ENCODE peak calls at places on chromosomes 16 and 17, in four cellular contexts. M is endothelial cell, I is choroid plexus epithelial cell, C is H4. W is an unnamed sample.

GRCh38 chr17:33864758-33865229 is 390.3 kb upstream of the CCL2 start:
- DNase-seq in M (no peak), I (no peak), C (no peak), W (no peak)

GRCh38 chr17:2197271-2197670 is 106.3 kb downstream of the SMG6 start:
- DNase-seq in I (no peak), M (no peak), C (no peak), W (no peak)

GRCh38 chr17:77329741-77330531 is 189.2 kb downstream of the SEC14L1 start:
- DNase-seq in M (no peak), C (no peak), I (no peak), W (no peak)

GRCh38 chr17:46822388-46822921 is 4.0 kb upstream of the WNT3 start:
- DNase-seq in I (no peak), M (no peak), C (no peak), W (no peak)

GRCh38 chr17:30415491-30415890 is 36.8 kb downstream of the CPD start:
- DNase-seq in I (no peak), M (no peak), C (no peak), W (no peak)

GRCh38 chr17:48595107-48595999 is 1.8 kb upstream of the HOXB5 start:
- DNase-seq in I (no peak), C (no peak), M (no peak), W (no peak)

GRCh38 chr17:5110816-5111215 is 862 bp downstream of the ZNF232 start:
- DNase-seq in M (no peak), I (peak; percentile 7), C (no peak), W (no peak)

GRCh38 chr17:39099686-39100293 is 51.6 kb downstream of the PLXDC1 start:
- DNase-seq in I (peak; percentile 65), M (no peak), C (no peak), W (no peak)

GRCh38 chr16:56662357-56663354 is 4.9 kb downstream of the MT1F start:
- DNase-seq in C (no peak), M (no peak), I (no peak), W (no peak)

GRCh38 chr17:76075364-76076099 is 951 bp downstream of the GALR2 start:
- DNase-seq in I (no peak), C (no peak), M (peak; percentile 45), W (no peak)

GRCh38 chr17:82216301-82217119 is 3.9 kb upstream of the CCDC57 start:
- DNase-seq in I (peak; percentile 63), C (peak; percentile 95), M (no peak), W (no peak)

GRCh38 chr17:81868674-81869220 is 2.4 kb downstream of the ARHGDIA start:
- DNase-seq in I (peak; percentile 92), M (no peak), C (peak; percentile 79), W (no peak)

GRCh38 chr16:21973945-21974344 is 20.8 kb downstream of the UQCRC2 start:
- DNase-seq in C (no peak), M (no peak), I (no peak), W (no peak)

GRCh38 chr16:678858-679807 is 1.1 kb upstream of the STUB1 start:
- DNase-seq in I (peak; percentile 56), C (peak; percentile 21), M (peak; percentile 57), W (peak; percentile 63)

GRCh38 chr17:39064814-39065213 is 86.6 kb downstream of the PLXDC1 start:
- DNase-seq in C (no peak), M (no peak), I (no peak), W (no peak)

GRCh38 chr16:55061126-55061525 is 130.5 kb downstream of the IRX5 start:
- DNase-seq in C (no peak), I (no peak), M (no peak), W (no peak)

GRCh38 chr16:2194852-2195315 is 1.5 kb downstream of the CASKIN1 start:
- DNase-seq in I (peak; percentile 59), C (peak; percentile 57), M (peak; percentile 48), W (no peak)

GRCh38 chr16:19785512-19786130 is 67.5 kb downstream of the IQCK start:
- DNase-seq in M (no peak), C (no peak), I (peak; percentile 11), W (no peak)

GRCh38 chr17:27303734-27304133 is 9.8 kb downstream of the WSB1 start:
- DNase-seq in M (no peak), C (no peak), I (no peak), W (no peak)

GRCh38 chr17:65039349-65039988 is 17.1 kb downstream of the GNA13 start:
- DNase-seq in M (no peak), I (no peak), C (no peak), W (no peak)

GRCh38 chr17:33291248-33292183 is 1.6 kb downstream of the ASIC2 start:
- DNase-seq in M (peak; percentile 47), C (no peak), I (peak; percentile 20), W (no peak)

GRCh38 chr17:27669850-27670249 is 38.9 kb downstream of the LGALS9 start:
- DNase-seq in M (no peak), I (no peak), C (no peak), W (no peak)

GRCh38 chr16:57472665-57473060 is 10.2 kb downstream of the POLR2C start:
- DNase-seq in M (no peak), I (no peak), C (no peak), W (no peak)

GRCh38 chr16:77789085-77789611 is 784 bp downstream of the VAT1L start:
- DNase-seq in I (no peak), C (no peak), M (no peak), W (no peak)

GRCh38 chr16:66776457-66776856 is 24.9 kb downstream of the TERB1 start:
- DNase-seq in C (no peak), I (no peak), M (no peak), W (no peak)

GRCh38 chr17:80527016-80527645 is 17.5 kb upstream of the RPTOR start:
- DNase-seq in I (no peak), C (no peak), M (no peak), W (no peak)

GRCh38 chr17:18219016-18219415 is 6.4 kb upstream of the LLGL1 start:
- DNase-seq in I (peak; percentile 81), M (no peak), C (no peak), W (peak; percentile 12)

GRCh38 chr17:76722279-76722678 is 4.1 kb downstream of the JMJD6 start:
- DNase-seq in C (no peak), M (no peak), I (no peak), W (no peak)

GRCh38 chr17:81398170-81398854 is 3.1 kb downstream of the BAHCC1 start:
- DNase-seq in I (peak; percentile 60), M (no peak), C (no peak), W (no peak)

GRCh38 chr17:40485851-40486512 is 15.4 kb downstream of the TNS4 start:
- DNase-seq in I (peak; percentile 100), C (peak; percentile 92), M (no peak), W (peak; percentile 52)

GRCh38 chr16:68369697-68370096 is 58.9 kb downstream of the PRMT7 start:
- DNase-seq in I (no peak), M (no peak), C (no peak), W (no peak)

GRCh38 chr17:56819431-56820145 is 14.1 kb downstream of the C17orf67 start:
- DNase-seq in I (peak; percentile 75), M (peak; percentile 83), C (peak; percentile 72), W (peak; percentile 13)

GRCh38 chr16:56672761-56673536 is 3.3 kb downstream of the MT1H start:
- DNase-seq in C (no peak), M (no peak), I (no peak), W (no peak)

GRCh38 chr16:53945996-53946395 is 242.0 kb downstream of the FTO start:
- DNase-seq in I (peak; percentile 83), M (peak; percentile 25), C (peak; percentile 44), W (no peak)

W was measured in GOT3.